ENCODE peak calls at places on chromosomes 3 and 15, in six cellular contexts. One of them, this sample, is unnamed.

GRCh38 chr3:22685598-22685997 is 517.5 kb upstream of the UBE2E2 start:
- DNase-seq in tibial artery: no peak
- DNase-seq in CD8-positive, alpha-beta memory T cell: no peak
- DNase-seq in adrenal gland: no peak
- DNase-seq in fibroblast of lung: peak; percentile 18
- DNase-seq in mucosa of descending colon: no peak
- DNase-seq in this sample: no peak

GRCh38 chr15:96345560-96346389 is 15.3 kb downstream of the NR2F2 start:
- DNase-seq in fibroblast of lung: peak; percentile 94
- DNase-seq in CD8-positive, alpha-beta memory T cell: no peak
- DNase-seq in mucosa of descending colon: no peak
- DNase-seq in tibial artery: peak; percentile 96
- DNase-seq in adrenal gland: peak; percentile 89
- DNase-seq in this sample: no peak

GRCh38 chr15:62112616-62113593 is 46.1 kb downstream of the C2CD4A start:
- DNase-seq in tibial artery: no peak
- DNase-seq in mucosa of descending colon: no peak
- DNase-seq in fibroblast of lung: peak; percentile 70
- DNase-seq in CD8-positive, alpha-beta memory T cell: no peak
- DNase-seq in adrenal gland: peak; percentile 79
- DNase-seq in this sample: no peak

GRCh38 chr3:40915346-40915865 is 283.9 kb upstream of the CTNNB1 start:
- DNase-seq in fibroblast of lung: no peak
- DNase-seq in adrenal gland: no peak
- DNase-seq in CD8-positive, alpha-beta memory T cell: no peak
- DNase-seq in mucosa of descending colon: no peak
- DNase-seq in tibial artery: no peak
- DNase-seq in this sample: no peak

GRCh38 chr15:95669146-95669922 is 661.2 kb upstream of the NR2F2 start:
- DNase-seq in CD8-positive, alpha-beta memory T cell: no peak
- DNase-seq in fibroblast of lung: no peak
- DNase-seq in tibial artery: no peak
- DNase-seq in adrenal gland: no peak
- DNase-seq in mucosa of descending colon: no peak
- DNase-seq in this sample: no peak

GRCh38 chr3:56845505-56845904 is 43.8 kb upstream of the ARHGEF3 start:
- DNase-seq in mucosa of descending colon: no peak
- DNase-seq in adrenal gland: no peak
- DNase-seq in fibroblast of lung: no peak
- DNase-seq in tibial artery: no peak
- DNase-seq in CD8-positive, alpha-beta memory T cell: no peak
- DNase-seq in this sample: no peak

GRCh38 chr3:172520332-172520831 is 2.8 kb downstream of the TNFSF10 start:
- DNase-seq in CD8-positive, alpha-beta memory T cell: no peak
- DNase-seq in adrenal gland: no peak
- DNase-seq in fibroblast of lung: peak; percentile 66
- DNase-seq in tibial artery: no peak
- DNase-seq in mucosa of descending colon: no peak
- DNase-seq in this sample: no peak

GRCh38 chr3:123660276-123660675 is 75.4 kb upstream of the HACD2 start:
- DNase-seq in adrenal gland: no peak
- DNase-seq in mucosa of descending colon: no peak
- DNase-seq in fibroblast of lung: no peak
- DNase-seq in CD8-positive, alpha-beta memory T cell: no peak
- DNase-seq in tibial artery: no peak
- DNase-seq in this sample: no peak

GRCh38 chr3:150913174-150913922 is 8.1 kb upstream of the MINDY4B start:
- DNase-seq in fibroblast of lung: peak; percentile 11
- DNase-seq in tibial artery: no peak
- DNase-seq in adrenal gland: no peak
- DNase-seq in mucosa of descending colon: no peak
- DNase-seq in CD8-positive, alpha-beta memory T cell: no peak
- DNase-seq in this sample: no peak

GRCh38 chr3:186772886-186773417 is 10.4 kb upstream of the EIF4A2 start:
- DNase-seq in fibroblast of lung: no peak
- DNase-seq in mucosa of descending colon: peak; percentile 89
- DNase-seq in tibial artery: peak; percentile 86
- DNase-seq in adrenal gland: peak; percentile 65
- DNase-seq in CD8-positive, alpha-beta memory T cell: peak; percentile 46
- DNase-seq in this sample: peak; percentile 37

GRCh38 chr15:96404560-96404959 is 74.1 kb downstream of the NR2F2 start:
- DNase-seq in CD8-positive, alpha-beta memory T cell: no peak
- DNase-seq in mucosa of descending colon: no peak
- DNase-seq in fibroblast of lung: no peak
- DNase-seq in tibial artery: no peak
- DNase-seq in adrenal gland: no peak
- DNase-seq in this sample: no peak

GRCh38 chr15:99504823-99505551 is 60.8 kb upstream of the MEF2A start:
- DNase-seq in mucosa of descending colon: no peak
- DNase-seq in adrenal gland: no peak
- DNase-seq in fibroblast of lung: peak; percentile 24
- DNase-seq in CD8-positive, alpha-beta memory T cell: no peak
- DNase-seq in tibial artery: no peak
- DNase-seq in this sample: no peak

GRCh38 chr3:106963446-106963845 is 413.8 kb upstream of the CCDC54 start:
- DNase-seq in CD8-positive, alpha-beta memory T cell: no peak
- DNase-seq in adrenal gland: no peak
- DNase-seq in mucosa of descending colon: no peak
- DNase-seq in tibial artery: no peak
- DNase-seq in fibroblast of lung: peak; percentile 84
- DNase-seq in this sample: no peak

GRCh38 chr15:84929795-84930371 is 45.4 kb downstream of the SLC28A1 start:
- DNase-seq in adrenal gland: peak; percentile 81
- DNase-seq in CD8-positive, alpha-beta memory T cell: no peak
- DNase-seq in tibial artery: no peak
- DNase-seq in fibroblast of lung: peak; percentile 13
- DNase-seq in mucosa of descending colon: peak; percentile 75
- DNase-seq in this sample: no peak

GRCh38 chr3:25664066-25664809 is 469 bp downstream of the TOP2B start:
- DNase-seq in fibroblast of lung: peak; percentile 39
- DNase-seq in adrenal gland: peak; percentile 82
- DNase-seq in tibial artery: peak; percentile 85
- DNase-seq in mucosa of descending colon: peak; percentile 85
- DNase-seq in CD8-positive, alpha-beta memory T cell: peak; percentile 61
- DNase-seq in this sample: peak; percentile 39

GRCh38 chr3:121883507-121883906 is 10.7 kb upstream of the SLC15A2 start:
- DNase-seq in adrenal gland: no peak
- DNase-seq in tibial artery: no peak
- DNase-seq in CD8-positive, alpha-beta memory T cell: no peak
- DNase-seq in mucosa of descending colon: no peak
- DNase-seq in fibroblast of lung: peak; percentile 27
- DNase-seq in this sample: no peak

GRCh38 chr15:88605507-88606436 is 15.4 kb upstream of the AEN start:
- DNase-seq in fibroblast of lung: peak; percentile 32
- DNase-seq in mucosa of descending colon: no peak
- DNase-seq in tibial artery: no peak
- DNase-seq in CD8-positive, alpha-beta memory T cell: peak; percentile 29
- DNase-seq in adrenal gland: peak; percentile 62
- DNase-seq in this sample: peak; percentile 36

GRCh38 chr15:93997071-93997658 is 234.2 kb upstream of the MCTP2 start:
- DNase-seq in CD8-positive, alpha-beta memory T cell: no peak
- DNase-seq in adrenal gland: no peak
- DNase-seq in tibial artery: no peak
- DNase-seq in fibroblast of lung: peak; percentile 37
- DNase-seq in mucosa of descending colon: no peak
- DNase-seq in this sample: no peak

GRCh38 chr15:39242345-39242744 is 338.5 kb upstream of the THBS1 start:
- DNase-seq in tibial artery: no peak
- DNase-seq in fibroblast of lung: peak; percentile 38
- DNase-seq in mucosa of descending colon: no peak
- DNase-seq in adrenal gland: no peak
- DNase-seq in CD8-positive, alpha-beta memory T cell: no peak
- DNase-seq in this sample: no peak

GRCh38 chr15:39079296-39079834 is 501.5 kb upstream of the THBS1 start:
- DNase-seq in tibial artery: no peak
- DNase-seq in adrenal gland: no peak
- DNase-seq in fibroblast of lung: peak; percentile 48
- DNase-seq in CD8-positive, alpha-beta memory T cell: no peak
- DNase-seq in mucosa of descending colon: peak; percentile 50
- DNase-seq in this sample: no peak

DNA sequence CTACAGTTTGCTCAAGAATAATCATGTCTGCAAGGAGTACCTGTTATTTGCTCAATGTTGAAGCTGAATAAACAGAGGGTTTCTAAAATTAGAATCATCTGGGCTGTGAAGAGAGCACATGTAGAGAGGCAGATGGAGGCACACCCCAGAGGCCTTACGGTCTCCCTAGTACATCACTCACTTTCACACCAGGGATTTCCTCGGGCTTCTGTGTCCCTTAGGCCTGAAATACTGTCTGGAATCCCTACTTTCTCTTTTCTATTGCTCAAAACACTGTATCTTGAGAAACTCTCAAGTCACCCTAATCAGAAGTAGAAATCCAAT is 473.7 kb upstream of the ROBO2 start:
- DNase-seq in CD8-positive, alpha-beta memory T cell: no peak
- DNase-seq in tibial artery: no peak
- DNase-seq in fibroblast of lung: no peak
- DNase-seq in adrenal gland: no peak
- DNase-seq in mucosa of descending colon: no peak
- DNase-seq in this sample: no peak
- H3K9me3 ChIP-seq in CD8-positive, alpha-beta memory T cell: no peaks in the 10 kb centered on the region
- H3K9me3 ChIP-seq in tibial artery: no peaks in the 10 kb centered on the region
- H3K9me3 ChIP-seq in fibroblast of lung: no peaks in the 10 kb centered on the region
- H3K9me3 ChIP-seq in adrenal gland: no peaks in the 10 kb centered on the region
- H3K9me3 ChIP-seq in mucosa of descending colon: no peaks in the 10 kb centered on the region
- H3K9me3 ChIP-seq in this sample: no peaks in the 10 kb centered on the region

GRCh38 chr15:25052191-25052999 is 97.6 kb downstream of the SNRPN start:
- DNase-seq in mucosa of descending colon: peak; percentile 25
- DNase-seq in adrenal gland: no peak
- DNase-seq in CD8-positive, alpha-beta memory T cell: no peak
- DNase-seq in tibial artery: peak; percentile 32
- DNase-seq in fibroblast of lung: no peak
- DNase-seq in this sample: no peak
- H3K9me3 ChIP-seq in mucosa of descending colon: peaks cover 97% of the 10 kb centered on the region
- H3K9me3 ChIP-seq in adrenal gland: peaks cover 4% of the 10 kb centered on the region
- H3K9me3 ChIP-seq in CD8-positive, alpha-beta memory T cell: peaks cover 78% of the 10 kb centered on the region
- H3K9me3 ChIP-seq in tibial artery: peaks cover 100% of the 10 kb centered on the region
- H3K9me3 ChIP-seq in fibroblast of lung: peaks cover 17% of the 10 kb centered on the region
- H3K9me3 ChIP-seq in this sample: peaks cover 48% of the 10 kb centered on the region

GRCh38 chr3:177451940-177452484 is 254.7 kb upstream of the TBL1XR1 start:
- DNase-seq in mucosa of descending colon: no peak
- DNase-seq in fibroblast of lung: peak; percentile 72
- DNase-seq in adrenal gland: no peak
- DNase-seq in CD8-positive, alpha-beta memory T cell: no peak
- DNase-seq in tibial artery: no peak
- DNase-seq in this sample: no peak
- H3K9me3 ChIP-seq in mucosa of descending colon: no peaks in the 10 kb centered on the region
- H3K9me3 ChIP-seq in fibroblast of lung: no peaks in the 10 kb centered on the region
- H3K9me3 ChIP-seq in adrenal gland: no peaks in the 10 kb centered on the region
- H3K9me3 ChIP-seq in CD8-positive, alpha-beta memory T cell: no peaks in the 10 kb centered on the region
- H3K9me3 ChIP-seq in tibial artery: no peaks in the 10 kb centered on the region
- H3K9me3 ChIP-seq in this sample: no peaks in the 10 kb centered on the region

GRCh38 chr3:13815088-13815683 is 64.7 kb downstream of the WNT7A start:
- DNase-seq in fibroblast of lung: no peak
- DNase-seq in tibial artery: no peak
- DNase-seq in mucosa of descending colon: no peak
- DNase-seq in CD8-positive, alpha-beta memory T cell: no peak
- DNase-seq in adrenal gland: no peak
- DNase-seq in this sample: no peak

GRCh38 chr3:13821156-13821555 is 58.7 kb downstream of the WNT7A start:
- DNase-seq in CD8-positive, alpha-beta memory T cell: no peak
- DNase-seq in tibial artery: no peak
- DNase-seq in adrenal gland: no peak
- DNase-seq in fibroblast of lung: no peak
- DNase-seq in mucosa of descending colon: no peak
- DNase-seq in this sample: no peak

GRCh38 chr3:13823186-13823585 is 56.7 kb downstream of the WNT7A start:
- DNase-seq in adrenal gland: no peak
- DNase-seq in mucosa of descending colon: no peak
- DNase-seq in tibial artery: no peak
- DNase-seq in fibroblast of lung: no peak
- DNase-seq in CD8-positive, alpha-beta memory T cell: no peak
- DNase-seq in this sample: no peak

GRCh38 chr3:13822042-13822441 is 57.8 kb downstream of the WNT7A start:
- DNase-seq in mucosa of descending colon: no peak
- DNase-seq in fibroblast of lung: no peak
- DNase-seq in adrenal gland: no peak
- DNase-seq in tibial artery: no peak
- DNase-seq in CD8-positive, alpha-beta memory T cell: no peak
- DNase-seq in this sample: no peak

GRCh38 chr3:13818919-13819318 is 61.0 kb downstream of the WNT7A start:
- DNase-seq in fibroblast of lung: no peak
- DNase-seq in adrenal gland: no peak
- DNase-seq in tibial artery: no peak
- DNase-seq in CD8-positive, alpha-beta memory T cell: no peak
- DNase-seq in mucosa of descending colon: no peak
- DNase-seq in this sample: no peak
- H3K9me3 ChIP-seq in fibroblast of lung: no peaks in the 10 kb centered on the region
- H3K9me3 ChIP-seq in adrenal gland: no peaks in the 10 kb centered on the region
- H3K9me3 ChIP-seq in tibial artery: peaks cover 33% of the 10 kb centered on the region
- H3K9me3 ChIP-seq in CD8-positive, alpha-beta memory T cell: peaks cover 28% of the 10 kb centered on the region
- H3K9me3 ChIP-seq in mucosa of descending colon: peaks cover 32% of the 10 kb centered on the region
- H3K9me3 ChIP-seq in this sample: peaks cover 28% of the 10 kb centered on the region

DNA sequence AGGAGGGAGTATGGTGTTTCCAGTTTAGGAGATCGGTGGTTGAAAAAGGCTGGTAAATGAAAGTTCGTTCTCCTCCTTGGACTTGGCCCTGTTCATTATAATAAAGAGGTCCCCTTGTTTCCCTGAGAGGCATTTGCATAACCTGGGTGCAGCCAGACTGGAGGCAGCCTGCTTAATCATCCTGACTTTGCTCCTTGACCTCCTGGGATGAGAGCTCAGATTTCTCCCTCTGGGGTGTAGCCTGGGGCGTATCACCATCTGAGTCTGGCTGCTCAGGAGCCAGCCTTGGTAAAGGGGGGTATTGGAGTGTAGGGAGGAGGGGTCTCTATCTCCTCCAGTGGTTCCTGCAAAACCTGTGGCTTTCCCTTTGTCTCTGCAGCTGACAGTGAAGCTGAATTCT is 21.3 kb upstream of the ACAD9 start:
- DNase-seq in CD8-positive, alpha-beta memory T cell: no peak
- DNase-seq in fibroblast of lung: no peak
- DNase-seq in adrenal gland: no peak
- DNase-seq in mucosa of descending colon: no peak
- DNase-seq in tibial artery: no peak
- DNase-seq in this sample: no peak
- H3K9me3 ChIP-seq in CD8-positive, alpha-beta memory T cell: peaks cover 27% of the 10 kb centered on the region
- H3K9me3 ChIP-seq in fibroblast of lung: no peaks in the 10 kb centered on the region
- H3K9me3 ChIP-seq in adrenal gland: no peaks in the 10 kb centered on the region
- H3K9me3 ChIP-seq in mucosa of descending colon: peaks cover 56% of the 10 kb centered on the region
- H3K9me3 ChIP-seq in tibial artery: peaks cover 33% of the 10 kb centered on the region
- H3K9me3 ChIP-seq in this sample: peaks cover 3% of the 10 kb centered on the region

This sample was measured in T-helper 17 cell.